ENCODE peak calls at places on chromosomes 4 and X, in six cellular contexts. S, N, R, L, I and U are unnamed samples.

GRCh38 chr4:9765091-9765490 is 16.3 kb upstream of the DRD5 start:
- DNase-seq in S (peak), N (no peak), R (peak), L (peak), I (peak), U (no peak)

GRCh38 chr4:40710484-40711269 is 39.1 kb upstream of the NSUN7 start:
- DNase-seq in S (no peak), N (no peak), R (no peak), L (no peak), I (no peak), U (no peak)

GRCh38 chr4:40962551-40963185 is 212.9 kb downstream of the NSUN7 start:
- DNase-seq in S (no peak), N (no peak), R (no peak), L (no peak), I (peak), U (no peak)

GRCh38 chrX:8743126-8743732 is 11.3 kb upstream of the ANOS1 start:
- DNase-seq in S (peak), N (peak), R (peak), L (peak), I (peak), U (no peak)

GRCh38 chr4:143362392-143363046 is 25.8 kb downstream of the GAB1 start:
- DNase-seq in S (no peak), N (no peak), R (no peak), L (no peak), I (no peak), U (no peak)

GRCh38 chrX:40171513-40172168 is 73.9 kb upstream of the BCOR start:
- DNase-seq in S (no peak), N (no peak), R (peak), L (no peak), I (peak), U (no peak)

GRCh38 chrX:15215366-15215765 is 54.5 kb downstream of the ASB9 start:
- DNase-seq in S (no peak), N (no peak), R (no peak), L (no peak), I (no peak), U (no peak)

GRCh38 chrX:41921492-41922124 is 1.7 kb downstream of the CASK start:
- DNase-seq in S (no peak), N (peak), R (no peak), L (no peak), I (no peak), U (no peak)

GRCh38 chrX:15564981-15565579 is 35.7 kb downstream of the ACE2 start:
- DNase-seq in S (peak), N (peak), R (peak), L (peak), I (peak), U (peak)

GRCh38 chr4:105990933-105991332 is 95.7 kb downstream of the NPNT start:
- DNase-seq in S (peak), N (peak), R (no peak), L (peak), I (no peak), U (peak)

GRCh38 chr4:38752393-38752961 is 30.3 kb downstream of the TLR10 start:
- DNase-seq in S (no peak), N (no peak), R (no peak), L (no peak), I (no peak), U (no peak)
- TF ChIP-seq POLR2A in S (no peak), N (no peak), R (no peak), L (no peak), I (no peak), U (no peak)

GRCh38 chr4:168831919-168832745 is 177.9 kb downstream of the CBR4 start:
- DNase-seq in S (peak), N (peak), R (peak), L (peak), I (peak), U (peak)
- TF ChIP-seq POLR2A in S (peak), N (peak), R (peak), L (peak), I (peak), U (peak)

GRCh38 chr4:94802091-94802490 is 44.3 kb downstream of the BMPR1B start:
- DNase-seq in S (no peak), N (peak), R (no peak), L (no peak), I (no peak), U (no peak)

GRCh38 chr4:94798808-94799207 is 41.1 kb downstream of the BMPR1B start:
- DNase-seq in S (no peak), N (no peak), R (no peak), L (no peak), I (no peak), U (no peak)

GRCh38 chr4:94804613-94805012 is 46.9 kb downstream of the BMPR1B start:
- DNase-seq in S (no peak), N (no peak), R (no peak), L (no peak), I (no peak), U (no peak)

GRCh38 chr4:94803181-94803580 is 45.4 kb downstream of the BMPR1B start:
- DNase-seq in S (no peak), N (no peak), R (no peak), L (no peak), I (no peak), U (no peak)

GRCh38 chr4:94801016-94801415 is 43.3 kb downstream of the BMPR1B start:
- DNase-seq in S (no peak), N (no peak), R (no peak), L (no peak), I (no peak), U (no peak)
- TF ChIP-seq POLR2A in S (no peak), N (no peak), R (no peak), L (no peak), I (no peak), U (no peak)

DNA sequence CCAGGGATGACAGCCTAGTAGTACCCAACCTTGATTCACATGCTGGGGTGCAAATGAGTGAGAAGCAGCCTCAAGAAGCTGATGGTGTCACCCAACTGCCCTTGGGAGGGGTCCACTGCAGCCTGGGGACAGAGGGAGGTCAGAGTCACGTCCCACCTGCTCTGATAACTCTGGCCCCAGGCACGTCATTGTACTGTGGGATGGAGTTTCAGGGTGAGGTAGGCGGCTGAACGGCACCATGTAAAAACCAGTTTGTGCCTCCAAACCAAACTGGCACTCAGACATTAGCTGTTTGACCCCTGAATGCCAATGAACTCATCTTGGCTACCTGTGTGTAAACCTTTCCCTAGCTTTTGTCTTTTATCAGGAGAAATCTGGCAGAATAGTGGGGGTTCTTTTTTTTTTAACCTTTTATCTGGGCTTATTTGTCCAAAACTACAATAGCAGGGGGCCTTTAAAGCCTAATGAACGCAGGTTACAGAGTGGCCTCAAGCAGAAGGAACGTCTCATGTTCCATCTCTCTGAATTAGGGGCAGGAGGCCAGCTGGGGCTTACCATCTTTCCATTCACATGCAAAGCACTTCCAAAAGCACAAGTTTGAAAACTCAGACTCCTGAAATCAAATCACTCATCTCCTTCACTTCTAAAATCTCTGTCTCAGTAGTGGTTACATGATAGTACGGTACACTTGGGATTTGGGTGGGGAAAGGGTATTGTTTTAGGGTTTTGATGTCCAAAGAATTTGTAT is 89.4 kb downstream of the IRF2 start:
- DNase-seq in S (no peak), N (no peak), R (no peak), L (no peak), I (no peak), U (no peak)
- TF ChIP-seq POLR2A in S (no peak), N (no peak), R (no peak), L (no peak), I (no peak), U (no peak)

DNA sequence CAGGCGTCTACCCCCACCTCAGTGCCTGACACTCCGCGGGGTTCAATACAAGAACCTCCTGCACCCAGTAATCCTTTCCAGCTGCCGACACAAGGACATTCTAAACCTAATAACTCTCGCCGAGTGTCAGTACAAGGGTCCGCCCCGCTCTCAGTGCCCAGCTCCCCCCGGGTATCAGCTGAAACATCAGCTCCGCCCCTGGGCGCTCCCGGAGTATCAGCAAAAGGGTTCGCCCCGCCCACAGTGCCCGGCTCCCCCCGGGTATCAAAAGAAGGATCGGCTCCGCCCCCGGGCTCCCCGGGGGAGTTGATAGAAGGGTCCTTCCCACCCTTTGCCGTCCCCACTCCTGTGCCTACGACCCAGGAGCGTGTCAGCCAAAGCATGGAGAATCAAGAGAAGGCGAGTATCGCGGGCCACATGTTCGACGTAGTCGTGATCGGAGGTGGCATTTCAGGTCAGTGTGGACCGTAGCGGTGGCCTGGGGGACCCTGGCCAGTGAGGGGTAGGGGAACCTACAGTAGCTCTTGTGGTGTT is at the start of gene MAOA:
- DNase-seq in S (peak), N (peak), R (peak), L (no peak), I (peak), U (no peak)
- TF ChIP-seq POLR2A in S (no peak), N (peak), R (no peak), L (no peak), I (no peak), U (no peak)

GRCh38 chr4:136823020-136823419 is 709.3 kb downstream of the PCDH18 start:
- DNase-seq in S (no peak), N (no peak), R (no peak), L (no peak), I (no peak), U (no peak)

DNA sequence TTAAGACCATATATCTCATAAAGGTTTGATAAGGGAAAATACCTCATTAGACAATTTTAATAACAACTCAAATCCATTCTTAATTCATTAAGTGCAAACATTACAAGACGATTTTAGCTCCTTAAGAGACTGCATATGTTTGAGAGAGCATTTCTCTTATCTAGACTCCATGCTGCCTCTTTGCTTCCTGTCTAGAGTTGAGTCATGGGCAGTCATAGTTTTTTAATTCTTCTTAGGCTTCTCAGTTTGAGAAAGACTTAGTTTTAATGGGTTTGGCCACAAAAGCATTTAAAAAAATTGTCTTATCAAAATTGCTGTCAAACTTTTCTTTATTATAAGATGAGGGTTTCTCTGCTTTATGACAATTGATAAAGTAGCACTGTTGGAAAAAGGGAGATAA is 713.5 kb downstream of the PCDH18 start:
- DNase-seq in S (no peak), N (no peak), R (no peak), L (no peak), I (no peak), U (no peak)
- TF ChIP-seq POLR2A in S (no peak), N (no peak), R (no peak), L (no peak), I (no peak), U (no peak)